ENCODE peak calls at places on chromosomes 12 and 14, in four cellular contexts. T, V, S and L are unnamed samples.

GRCh38 chr14:70888151-70888499 is 19.1 kb upstream of the PCNX1 start:
- DNase-seq in T (no peak), V (no peak), S (peak), L (no peak)

GRCh38 chr12:91189526-91189925 is 6.9 kb upstream of the DCN start:
- DNase-seq in T (no peak), V (no peak), S (no peak), L (peak)

GRCh38 chr12:69044887-69045286 is 111.9 kb upstream of the CPM start:
- DNase-seq in T (no peak), V (no peak), S (peak), L (no peak)

GRCh38 chr14:74551431-74551830 is 57.9 kb downstream of the ISCA2 start:
- DNase-seq in T (no peak), V (no peak), S (no peak), L (no peak)

GRCh38 chr12:56725723-56726102 is 614 bp upstream of the NACA start:
- DNase-seq in T (no peak), V (no peak), S (no peak), L (no peak)

GRCh38 chr14:103123634-103124500 is 606 bp downstream of the TNFAIP2 start:
- DNase-seq in T (peak), V (peak), S (no peak), L (no peak)

GRCh38 chr14:70525691-70526090 is 9.1 kb downstream of the ADAM20 start:
- DNase-seq in T (no peak), V (no peak), S (no peak), L (no peak)

GRCh38 chr12:109443794-109444193 is 33.3 kb downstream of the KCTD10 start:
- DNase-seq in T (no peak), V (no peak), S (no peak), L (no peak)

GRCh38 chr12:51127050-51127729 is 43.8 kb upstream of the CSRNP2 start:
- DNase-seq in T (no peak), V (no peak), S (peak), L (peak)

GRCh38 chr14:50085570-50086315 is 30.6 kb downstream of the VCPKMT start:
- DNase-seq in T (no peak), V (no peak), S (peak), L (peak)

DNA sequence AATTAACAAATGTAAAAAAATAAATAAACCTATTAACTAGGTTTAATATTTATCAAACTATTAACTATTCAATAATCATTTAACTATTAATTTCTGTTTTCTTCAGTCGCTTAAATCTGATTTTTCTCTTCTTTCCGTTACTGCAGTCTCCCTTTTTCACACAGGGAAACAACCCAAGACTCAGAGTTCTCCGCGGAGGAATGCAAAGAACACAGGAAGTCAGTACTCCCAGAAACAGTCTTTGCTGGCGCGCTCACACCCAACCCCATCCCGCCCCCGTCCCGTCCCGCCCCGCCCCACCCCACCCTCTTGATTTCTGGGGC is 355 bp upstream of the METTL17 start:
- DNase-seq in T (no peak), V (no peak), S (no peak), L (no peak)
- H4K5ac ChIP-seq in T (peak), V (no peak), S (no peak), L (peak)

DNA sequence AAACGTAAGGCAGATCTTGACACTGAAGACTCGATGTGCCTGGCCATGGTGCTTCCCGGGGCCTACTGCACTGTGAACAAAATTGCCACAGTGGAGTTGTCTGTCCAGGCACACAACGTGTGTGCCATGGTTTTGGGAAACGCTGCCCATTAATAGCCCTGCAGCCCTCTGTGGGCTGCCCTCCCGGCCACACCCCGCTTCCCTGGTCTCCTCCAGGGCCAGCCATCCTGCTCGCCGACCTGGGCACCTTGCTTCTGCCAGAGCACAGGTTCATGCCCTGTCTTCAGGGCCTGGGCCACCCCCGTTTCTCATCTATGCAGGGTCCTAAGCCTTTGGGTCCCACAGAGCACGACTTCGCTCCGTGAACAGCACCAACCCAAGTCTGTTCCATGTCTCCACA is 18.9 kb downstream of the MEG3 start:
- DNase-seq in T (no peak), V (no peak), S (no peak), L (no peak)
- H3K23ac ChIP-seq in T (no peak), V (no peak), S (no peak), L (no peak)

GRCh38 chr12:59871779-59872178 is 275.9 kb downstream of the SLC16A7 start:
- DNase-seq in T (no peak), V (no peak), S (no peak), L (no peak)
- H4K5ac ChIP-seq in T (no peak), V (no peak), S (no peak), L (no peak)

DNA sequence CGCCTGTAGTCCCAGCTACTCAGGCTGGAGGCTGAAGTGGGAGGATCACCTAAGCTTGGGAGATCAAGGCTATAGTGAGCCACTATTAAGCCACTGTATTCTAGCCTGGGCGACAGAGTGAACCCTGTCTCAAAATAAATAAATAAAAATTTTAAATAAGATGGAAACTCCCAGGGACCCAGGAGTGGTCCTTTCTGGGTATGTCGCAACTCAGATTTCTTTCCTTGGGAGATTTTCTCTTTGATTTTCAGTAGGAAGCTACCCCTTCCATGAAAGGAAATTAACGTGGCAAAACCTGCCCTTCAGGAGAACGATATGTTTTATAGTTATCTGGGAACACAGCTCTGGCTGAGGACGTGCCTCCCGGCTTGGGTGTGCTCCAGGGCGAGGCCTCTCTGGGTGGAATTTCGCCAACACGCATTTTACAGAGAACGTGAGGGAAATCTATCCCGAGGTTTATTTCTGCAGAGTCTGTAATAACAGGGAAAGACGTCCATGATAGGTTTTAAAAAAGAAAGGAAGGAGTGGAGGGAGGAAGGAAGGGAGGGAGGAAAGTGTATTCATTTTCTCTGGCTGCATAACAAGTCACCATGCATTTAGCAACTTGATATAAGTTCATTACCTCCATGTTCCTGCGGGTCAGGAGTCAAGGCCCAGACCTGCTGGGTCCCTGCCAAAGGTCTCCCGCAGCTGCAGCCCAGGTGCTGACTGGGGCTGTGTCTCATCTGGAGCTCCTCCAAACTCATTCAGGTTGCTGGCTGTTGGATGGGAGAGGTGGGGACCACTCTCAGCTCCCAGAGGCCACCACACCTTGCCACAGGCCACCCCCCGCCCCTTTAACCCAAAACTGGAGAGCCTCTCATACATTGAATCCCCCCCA is 80.7 kb upstream of the GSC start:
- DNase-seq in T (no peak), V (no peak), S (no peak), L (no peak)
- H3K23ac ChIP-seq in T (no peak), V (no peak), S (no peak), L (no peak)

DNA sequence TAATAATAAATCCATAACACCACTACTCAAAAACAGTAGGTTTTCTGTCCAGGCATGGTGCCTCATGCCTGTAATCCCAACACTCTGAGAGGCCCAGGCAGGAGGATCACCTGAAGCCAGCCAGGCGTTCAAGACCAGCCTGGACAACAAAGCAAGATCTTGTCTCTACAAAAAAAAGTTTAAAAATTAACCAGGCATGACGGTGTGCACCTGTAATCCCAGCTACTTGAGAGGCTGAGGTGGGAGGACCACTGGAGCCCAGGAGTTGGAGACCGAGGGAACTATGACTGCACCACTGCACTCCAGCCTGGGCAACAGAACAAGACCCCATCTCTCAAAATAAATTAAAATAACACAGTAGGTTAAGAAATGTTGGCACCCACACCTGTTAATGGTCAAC is 44.5 kb upstream of the AP4S1 start:
- DNase-seq in T (no peak), V (no peak), S (no peak), L (no peak)
- H4K5ac ChIP-seq in T (no peak), V (no peak), S (no peak), L (no peak)

DNA sequence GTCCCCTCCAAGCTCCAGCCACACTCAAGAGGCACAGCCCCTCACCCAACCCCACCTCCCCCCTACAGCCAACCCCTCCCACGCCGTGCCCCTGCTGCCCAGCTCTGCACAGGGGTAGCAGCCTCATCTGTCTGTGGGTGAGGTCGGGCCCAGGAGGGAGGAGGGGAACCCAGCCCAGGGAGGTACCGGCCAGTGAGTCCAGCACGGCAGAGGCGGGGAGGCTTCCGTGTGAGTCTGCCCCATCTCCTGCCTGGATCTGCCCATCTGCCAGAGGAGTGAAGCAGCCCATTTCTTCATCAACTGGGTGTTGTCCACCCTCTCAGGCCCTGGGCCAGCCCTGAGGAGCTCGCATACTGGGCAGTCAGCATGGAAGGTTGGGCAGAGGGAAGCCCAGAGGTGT is 54.2 kb downstream of the CCNK start:
- DNase-seq in T (no peak), V (no peak), S (no peak), L (no peak)
- H3K23ac ChIP-seq in T (no peak), V (no peak), S (no peak), L (no peak)

DNA sequence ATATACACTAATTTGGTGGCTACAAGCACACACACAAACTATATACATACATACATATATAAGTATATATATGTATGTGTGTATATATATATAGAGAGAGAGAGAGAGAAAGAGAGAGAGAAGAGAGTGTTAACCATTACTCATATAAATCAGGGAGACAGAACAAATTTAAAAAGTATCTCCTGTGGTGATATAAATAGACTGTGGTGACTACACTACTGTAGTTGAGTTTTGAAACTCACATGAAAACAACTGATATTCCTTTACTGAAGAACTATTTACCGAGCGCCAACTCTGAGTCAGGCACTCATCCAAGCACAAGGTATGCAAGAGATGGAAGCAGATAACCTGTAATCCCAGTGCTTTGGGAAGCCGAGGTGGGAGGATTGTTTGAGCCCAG is 67.3 kb upstream of the ANO6 start:
- DNase-seq in T (no peak), V (no peak), S (no peak), L (no peak)
- H4K5ac ChIP-seq in T (no peak), V (no peak), S (no peak), L (no peak)